ENCODE peak calls at places on chromosomes 2 and 18, in six cellular contexts. G, S, T, O, M and V are unnamed samples.

GRCh38 chr18:63775166-63775730 is at the start of gene SERPINB7:
- DNase-seq in G (no peak), S (peak; percentile 83), T (no peak), O (no peak), M (no peak), V (no peak)

GRCh38 chr2:232018191-232018590 is 56.7 kb downstream of the DIS3L2 start:
- DNase-seq in G (no peak), S (no peak), T (no peak), O (no peak), M (no peak), V (no peak)

GRCh38 chr2:201363857-201364560 is 6.9 kb upstream of the FLACC1 start:
- DNase-seq in G (no peak), S (no peak), T (no peak), O (no peak), M (peak; percentile 64), V (no peak)

GRCh38 chr2:238985036-238985729 is 137.3 kb downstream of the TWIST2 start:
- DNase-seq in G (no peak), S (no peak), T (no peak), O (no peak), M (peak; percentile 24), V (no peak)

GRCh38 chr18:45628979-45629958 is 14.0 kb downstream of the SLC14A2 start:
- DNase-seq in G (no peak), S (no peak), T (no peak), O (no peak), M (peak; percentile 41), V (no peak)

GRCh38 chr2:126661001-126661400 is 5.0 kb downstream of the GYPC start:
- DNase-seq in G (no peak), S (no peak), T (no peak), O (no peak), M (no peak), V (no peak)

GRCh38 chr18:48132993-48133674 is 202.7 kb upstream of the SMAD2 start:
- DNase-seq in G (no peak), S (no peak), T (no peak), O (no peak), M (no peak), V (no peak)

GRCh38 chr2:221468288-221468687 is 103.8 kb downstream of the EPHA4 start:
- DNase-seq in G (no peak), S (no peak), T (no peak), O (no peak), M (peak; percentile 72), V (no peak)

GRCh38 chr2:231765496-231765929 is 15.6 kb downstream of the PDE6D start:
- DNase-seq in G (no peak), S (no peak), T (no peak), O (no peak), M (no peak), V (no peak)

GRCh38 chr18:32093523-32093922 is 1.8 kb downstream of the RNF138 start:
- DNase-seq in G (no peak), S (no peak), T (no peak), O (no peak), M (no peak), V (no peak)

GRCh38 chr2:109239720-109240119 is 110.7 kb downstream of the SH3RF3 start:
- DNase-seq in G (no peak), S (peak; percentile 74), T (no peak), O (no peak), M (no peak), V (no peak)

GRCh38 chr2:97645112-97645699 is 656 bp upstream of the COX5B start:
- DNase-seq in G (no peak), S (no peak), T (no peak), O (no peak), M (no peak), V (no peak)

GRCh38 chr2:44680983-44681481 is 260.5 kb upstream of the SIX3 start:
- DNase-seq in G (no peak), S (no peak), T (no peak), O (no peak), M (peak; percentile 61), V (no peak)

GRCh38 chr2:56244911-56245530 is 61.2 kb downstream of the CCDC85A start:
- DNase-seq in G (no peak), S (no peak), T (peak; percentile 72), O (no peak), M (no peak), V (no peak)

GRCh38 chr2:172647439-172647838 is 88.2 kb upstream of the RAPGEF4 start:
- DNase-seq in G (no peak), S (no peak), T (no peak), O (no peak), M (no peak), V (no peak)

GRCh38 chr2:73842739-73843019 is 13.9 kb downstream of the STAMBP start:
- DNase-seq in G (no peak), S (no peak), T (no peak), O (no peak), M (no peak), V (no peak)

GRCh38 chr2:207865210-207865609 is 95.5 kb upstream of the FZD5 start:
- DNase-seq in G (no peak), S (no peak), T (no peak), O (no peak), M (no peak), V (no peak)

GRCh38 chr18:31684279-31685096 is at the start of gene B4GALT6:
- DNase-seq in G (no peak), S (no peak), T (peak; percentile 16), O (no peak), M (peak; percentile 86), V (no peak)

GRCh38 chr2:140383781-140384180 is 1603.6 kb upstream of the NXPH2 start:
- DNase-seq in G (no peak), S (no peak), T (no peak), O (no peak), M (no peak), V (no peak)

GRCh38 chr18:75473316-75473715 is 45.8 kb upstream of the SMIM21 start:
- DNase-seq in G (no peak), S (no peak), T (no peak), O (no peak), M (no peak), V (no peak)

GRCh38 chr2:137888845-137889244 is 75.4 kb upstream of the HNMT start:
- DNase-seq in G (peak; percentile 51), S (no peak), T (peak; percentile 3), O (no peak), M (peak; percentile 90), V (no peak)

GRCh38 chr18:62877448-62878221 is 162.3 kb downstream of the PHLPP1 start:
- DNase-seq in G (no peak), S (no peak), T (no peak), O (no peak), M (peak; percentile 72), V (no peak)

GRCh38 chr2:120542911-120543527 is 192.6 kb upstream of the GLI2 start:
- DNase-seq in G (no peak), S (no peak), T (no peak), O (no peak), M (no peak), V (no peak)

GRCh38 chr18:55405655-55406373 is 182.2 kb downstream of the TCF4 start:
- DNase-seq in G (peak; percentile 47), S (peak; percentile 81), T (peak; percentile 69), O (no peak), M (no peak), V (no peak)

DNA sequence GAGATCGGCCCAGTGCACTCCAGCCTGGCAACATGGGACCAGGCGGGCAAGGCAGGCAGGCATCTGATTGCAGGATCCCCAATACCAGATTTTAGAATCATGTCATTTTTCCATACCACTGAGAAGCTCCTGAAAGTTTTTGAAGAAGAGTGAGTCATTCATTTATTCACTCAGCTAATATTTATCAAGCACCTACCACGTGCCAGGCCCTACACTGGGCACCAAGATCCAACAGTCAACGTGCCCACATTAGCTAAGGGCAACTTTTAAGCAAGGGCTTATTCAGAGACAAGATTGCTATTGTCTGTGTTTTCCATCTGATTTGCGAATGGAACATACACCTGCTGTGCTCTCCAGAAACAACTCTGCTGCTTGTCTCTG is 126.8 kb upstream of the LGALSL start:
- DNase-seq in G (no peak), S (no peak), T (no peak), O (no peak), M (no peak), V (no peak)
- H3K4me3 ChIP-seq in G (no peak overlapping the region), S (no peak overlapping the region), T (no peak overlapping the region), O (peak overlapping the region; percentile 8), M (no peak overlapping the region), V (no peak overlapping the region)

GRCh38 chr2:171158036-171158789 is 2.5 kb downstream of the TLK1 start:
- DNase-seq in G (no peak), S (no peak), T (no peak), O (no peak), M (no peak), V (no peak)
- H3K4me3 ChIP-seq in G (peak overlapping the region; percentile 94), S (peak overlapping the region; percentile 97), T (no peak overlapping the region), O (peak overlapping the region; percentile 98), M (peak overlapping the region; percentile 95), V (no peak overlapping the region)

GRCh38 chr2:241217320-241218031 is 29.0 kb downstream of the ANO7 start:
- DNase-seq in G (peak; percentile 72), S (peak; percentile 23), T (peak; percentile 88), O (no peak), M (peak; percentile 89), V (no peak)
- H3K4me3 ChIP-seq in G (peak overlapping the region; percentile 58), S (peak overlapping the region; percentile 37), T (peak overlapping the region; percentile 26), O (peak overlapping the region; percentile 39), M (peak overlapping the region; percentile 56), V (peak overlapping the region; percentile 71)

GRCh38 chr2:241811209-241811951 is 2.4 kb downstream of the NEU4 start:
- DNase-seq in G (no peak), S (no peak), T (peak; percentile 95), O (no peak), M (peak; percentile 43), V (peak; percentile 71)
- H3K4me3 ChIP-seq in G (no peak overlapping the region), S (no peak overlapping the region), T (no peak overlapping the region), O (no peak overlapping the region), M (no peak overlapping the region), V (no peak overlapping the region)

DNA sequence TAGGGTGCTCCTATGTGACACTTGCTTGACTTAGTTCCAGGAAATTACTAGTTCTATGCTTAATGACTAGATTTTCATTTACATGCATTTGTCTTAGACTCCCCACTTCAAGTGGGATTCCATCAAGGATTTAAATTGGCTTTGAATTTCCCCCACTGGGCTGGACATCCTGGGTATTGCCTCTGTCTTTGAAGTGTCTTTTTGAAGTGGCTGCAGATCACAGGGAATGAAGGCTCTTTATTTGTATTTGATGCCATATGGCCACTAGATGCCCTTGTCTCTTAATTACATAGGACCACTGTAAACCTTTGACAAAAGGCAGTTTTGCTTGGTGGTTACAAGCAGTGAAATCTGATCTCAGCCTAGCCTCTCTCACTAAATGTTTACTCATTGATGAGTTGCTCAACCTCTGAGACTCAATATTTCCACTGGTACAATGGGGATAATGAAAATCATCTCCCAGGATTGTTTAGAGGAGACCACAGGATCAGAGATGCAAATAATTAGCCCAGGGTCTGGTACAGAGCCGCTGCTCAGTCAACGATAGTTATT is 102.2 kb downstream of the INSIG2 start:
- DNase-seq in G (no peak), S (no peak), T (no peak), O (no peak), M (no peak), V (no peak)
- H3K4me3 ChIP-seq in G (no peak overlapping the region), S (no peak overlapping the region), T (no peak overlapping the region), O (no peak overlapping the region), M (no peak overlapping the region), V (no peak overlapping the region)

GRCh38 chr2:227577555-227577954 is 21.1 kb upstream of the SCYGR2 start:
- DNase-seq in G (no peak), S (no peak), T (no peak), O (no peak), M (no peak), V (no peak)
- H3K4me3 ChIP-seq in G (no peak overlapping the region), S (no peak overlapping the region), T (no peak overlapping the region), O (no peak overlapping the region), M (peak overlapping the region; percentile 64), V (no peak overlapping the region)

GRCh38 chr2:205733648-205734047 is 51.3 kb downstream of the NRP2 start:
- DNase-seq in G (no peak), S (no peak), T (no peak), O (no peak), M (peak; percentile 74), V (no peak)
- H3K4me3 ChIP-seq in G (no peak overlapping the region), S (no peak overlapping the region), T (no peak overlapping the region), O (no peak overlapping the region), M (no peak overlapping the region), V (no peak overlapping the region)